ENCODE peak calls at places on chromosomes 3 and 15, in four cellular contexts. O is fibroblast of pulmonary artery, C is nephron progenitor cell, R is PC-9. M is an unnamed sample.

GRCh38 chr15:72782993-72783562 is 480 bp downstream of the ADPGK start:
- DNase-seq in O (peak), C (no peak), R (no peak), M (no peak)

GRCh38 chr3:129004639-129005295 is 3.7 kb downstream of the EFCC1 start:
- DNase-seq in O (no peak), C (no peak), R (no peak), M (peak)

GRCh38 chr3:2485027-2485375 is 386.3 kb downstream of the CNTN4 start:
- DNase-seq in O (no peak), C (no peak), R (no peak), M (no peak)

GRCh38 chr3:149576071-149576564 is 81.7 kb downstream of the WWTR1 start:
- DNase-seq in O (peak), C (no peak), R (peak), M (peak)

GRCh38 chr3:187361835-187362234 is 6.3 kb upstream of the RTP4 start:
- DNase-seq in O (no peak), C (no peak), R (no peak), M (no peak)

GRCh38 chr15:22873204-22873701 is 34.8 kb downstream of the NIPA2 start:
- DNase-seq in O (peak), C (peak), R (no peak), M (no peak)

GRCh38 chr15:36914962-36915808 is 185.2 kb downstream of the MEIS2 start:
- DNase-seq in O (peak), C (no peak), R (no peak), M (peak)

GRCh38 chr3:188927971-188928370 is 243.8 kb upstream of the TPRG1 start:
- DNase-seq in O (no peak), C (no peak), R (no peak), M (no peak)

GRCh38 chr3:61052855-61053254 is 198.4 kb downstream of the FHIT start:
- DNase-seq in O (no peak), C (no peak), R (no peak), M (no peak)

GRCh38 chr3:49132437-49133225 is at the start of gene LAMB2:
- DNase-seq in O (peak), C (peak), R (peak), M (peak)

GRCh38 chr15:85727068-85727467 is 67.7 kb downstream of the KLHL25 start:
- DNase-seq in O (no peak), C (no peak), R (no peak), M (no peak)

GRCh38 chr3:58167431-58168351 is 43.1 kb downstream of the DNASE1L3 start:
- DNase-seq in O (peak), C (peak), R (no peak), M (peak)

GRCh38 chr3:5616873-5617272 is 429.4 kb downstream of the EDEM1 start:
- DNase-seq in O (no peak), C (no peak), R (no peak), M (no peak)

GRCh38 chr3:183537295-183537730 is 18.2 kb downstream of the KLHL6 start:
- DNase-seq in O (peak), C (no peak), R (no peak), M (no peak)

GRCh38 chr15:29043731-29044485 is 158.1 kb downstream of the APBA2 start:
- DNase-seq in O (peak), C (no peak), R (no peak), M (no peak)

GRCh38 chr15:61051570-61052031 is 177.5 kb downstream of the RORA start:
- DNase-seq in O (peak), C (no peak), R (no peak), M (peak)
- TF ChIP-seq CTCF in O (peak), C (peak), R (peak), M (peak)

GRCh38 chr3:65422154-65422553 is 616.6 kb downstream of the MAGI1 start:
- DNase-seq in O (no peak), C (no peak), R (no peak), M (no peak)

GRCh38 chr3:65425880-65426279 is 612.8 kb downstream of the MAGI1 start:
- DNase-seq in O (peak), C (no peak), R (no peak), M (no peak)
- TF ChIP-seq CTCF in O (peak), C (peak), R (peak), M (no peak)

DNA sequence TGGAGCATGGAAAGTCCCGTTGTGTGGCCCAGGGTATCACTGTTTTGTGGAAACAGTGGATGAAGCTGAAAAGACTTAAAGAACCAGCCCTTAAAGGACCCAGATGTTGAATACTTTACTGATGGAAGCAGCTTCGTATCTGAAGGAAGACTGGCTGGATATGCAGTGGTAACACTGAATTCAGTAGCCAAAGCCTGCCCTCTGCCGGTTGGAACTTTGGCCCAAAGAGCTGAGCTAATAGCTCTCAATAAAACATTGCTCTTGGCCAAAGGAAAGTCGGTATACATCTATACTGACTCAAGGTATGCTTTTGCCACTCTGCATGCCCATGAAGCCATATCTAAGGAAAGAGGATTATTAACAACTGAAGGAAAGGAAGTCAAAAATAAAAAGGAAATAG is 885.4 kb downstream of the PDCD6IP start:
- DNase-seq in O (peak), C (peak), R (no peak), M (peak)
- TF ChIP-seq CTCF in O (peak), C (peak), R (peak), M (peak)

GRCh38 chr3:66831931-66832330 is 166.2 kb upstream of the KBTBD8 start:
- DNase-seq in O (no peak), C (no peak), R (no peak), M (no peak)

GRCh38 chr3:66836363-66837152 is 161.5 kb upstream of the KBTBD8 start:
- DNase-seq in O (peak), C (no peak), R (no peak), M (peak)
- TF ChIP-seq CTCF in O (no peak), C (peak), R (peak), M (no peak)

GRCh38 chr3:143455480-143455879 is 335.9 kb downstream of the CHST2 start:
- DNase-seq in O (no peak), C (no peak), R (no peak), M (no peak)
- TF ChIP-seq CTCF in O (no peak), C (no peak), R (no peak), M (no peak)

GRCh38 chr3:152197937-152198336 is 70.8 kb upstream of the MBNL1 start:
- DNase-seq in O (no peak), C (no peak), R (no peak), M (no peak)
- TF ChIP-seq CTCF in O (no peak), C (no peak), R (no peak), M (no peak)

GRCh38 chr3:130699765-130700164 is 46.9 kb downstream of the PIK3R4 start:
- DNase-seq in O (peak), C (no peak), R (peak), M (peak)
- TF ChIP-seq CTCF in O (peak), C (peak), R (peak), M (no peak)